ENCODE peak calls at places on chromosomes 3 and 15, in eight cellular contexts. One of them, this sample, is unnamed.

GRCh38 chr3:123658118-123658859 is 73.4 kb upstream of the HACD2 start:
- DNase-seq in nephron progenitor cell: no peak
- DNase-seq in ACHN: no peak
- DNase-seq in iPS DF 19.7: no peak
- DNase-seq in KG1: no peak
- DNase-seq in esophagus squamous epithelium: no peak
- DNase-seq in neural progenitor cell: no peak
- DNase-seq in skeletal muscle cell: peak
- DNase-seq in this sample: no peak

GRCh38 chr3:165522371-165522770 is 314.9 kb downstream of the BCHE start:
- DNase-seq in nephron progenitor cell: no peak
- DNase-seq in ACHN: no peak
- DNase-seq in iPS DF 19.7: no peak
- DNase-seq in KG1: no peak
- DNase-seq in esophagus squamous epithelium: no peak
- DNase-seq in neural progenitor cell: peak
- DNase-seq in skeletal muscle cell: no peak
- DNase-seq in this sample: no peak

GRCh38 chr3:112881891-112882290 is 35.2 kb upstream of the CD200R1L start:
- DNase-seq in nephron progenitor cell: no peak
- DNase-seq in ACHN: no peak
- DNase-seq in iPS DF 19.7: no peak
- DNase-seq in KG1: no peak
- DNase-seq in esophagus squamous epithelium: no peak
- DNase-seq in neural progenitor cell: no peak
- DNase-seq in skeletal muscle cell: no peak
- DNase-seq in this sample: no peak

GRCh38 chr3:171974986-171975837 is 64.2 kb upstream of the FNDC3B start:
- DNase-seq in nephron progenitor cell: no peak
- DNase-seq in ACHN: no peak
- DNase-seq in iPS DF 19.7: no peak
- DNase-seq in KG1: no peak
- DNase-seq in esophagus squamous epithelium: no peak
- DNase-seq in neural progenitor cell: no peak
- DNase-seq in skeletal muscle cell: peak
- DNase-seq in this sample: no peak

GRCh38 chr15:48481802-48482201 is 150.6 kb downstream of the DUT start:
- DNase-seq in nephron progenitor cell: no peak
- DNase-seq in ACHN: no peak
- DNase-seq in iPS DF 19.7: no peak
- DNase-seq in KG1: no peak
- DNase-seq in esophagus squamous epithelium: no peak
- DNase-seq in neural progenitor cell: no peak
- DNase-seq in skeletal muscle cell: no peak
- DNase-seq in this sample: no peak

GRCh38 chr15:86877171-86877631 is 797.5 kb downstream of the AGBL1 start:
- DNase-seq in nephron progenitor cell: no peak
- DNase-seq in ACHN: no peak
- DNase-seq in iPS DF 19.7: no peak
- DNase-seq in KG1: no peak
- DNase-seq in esophagus squamous epithelium: no peak
- DNase-seq in neural progenitor cell: no peak
- DNase-seq in skeletal muscle cell: no peak
- DNase-seq in this sample: no peak

GRCh38 chr3:43256714-43257461 is 29.5 kb upstream of the SNRK start:
- DNase-seq in nephron progenitor cell: no peak
- DNase-seq in ACHN: no peak
- DNase-seq in iPS DF 19.7: no peak
- DNase-seq in KG1: no peak
- DNase-seq in esophagus squamous epithelium: no peak
- DNase-seq in neural progenitor cell: no peak
- DNase-seq in skeletal muscle cell: no peak
- DNase-seq in this sample: no peak

GRCh38 chr15:98889930-98890695 is 117.5 kb downstream of the PGPEP1L start:
- DNase-seq in nephron progenitor cell: no peak
- DNase-seq in ACHN: peak
- DNase-seq in iPS DF 19.7: no peak
- DNase-seq in KG1: no peak
- DNase-seq in esophagus squamous epithelium: no peak
- DNase-seq in neural progenitor cell: no peak
- DNase-seq in skeletal muscle cell: peak
- DNase-seq in this sample: no peak

GRCh38 chr3:72388644-72389043 is 459.6 kb downstream of the SHQ1 start:
- DNase-seq in nephron progenitor cell: no peak
- DNase-seq in ACHN: no peak
- DNase-seq in iPS DF 19.7: no peak
- DNase-seq in KG1: no peak
- DNase-seq in esophagus squamous epithelium: no peak
- DNase-seq in neural progenitor cell: no peak
- DNase-seq in skeletal muscle cell: no peak
- DNase-seq in this sample: no peak

GRCh38 chr3:25945836-25946235 is 155.9 kb downstream of the OXSM start:
- DNase-seq in nephron progenitor cell: no peak
- DNase-seq in ACHN: no peak
- DNase-seq in iPS DF 19.7: no peak
- DNase-seq in KG1: no peak
- DNase-seq in esophagus squamous epithelium: no peak
- DNase-seq in neural progenitor cell: no peak
- DNase-seq in skeletal muscle cell: no peak
- DNase-seq in this sample: no peak

GRCh38 chr3:111285188-111285547 is 213.6 kb downstream of the NECTIN3 start:
- DNase-seq in nephron progenitor cell: no peak
- DNase-seq in ACHN: no peak
- DNase-seq in iPS DF 19.7: no peak
- DNase-seq in KG1: no peak
- DNase-seq in esophagus squamous epithelium: no peak
- DNase-seq in neural progenitor cell: no peak
- DNase-seq in skeletal muscle cell: no peak
- DNase-seq in this sample: no peak

GRCh38 chr3:194879991-194880939 is 194.6 kb downstream of the FAM43A start:
- DNase-seq in nephron progenitor cell: no peak
- DNase-seq in ACHN: no peak
- DNase-seq in iPS DF 19.7: no peak
- DNase-seq in KG1: no peak
- DNase-seq in esophagus squamous epithelium: no peak
- DNase-seq in neural progenitor cell: no peak
- DNase-seq in skeletal muscle cell: peak
- DNase-seq in this sample: no peak

GRCh38 chr15:82892541-82892940 is 60.0 kb downstream of the HOMER2 start:
- DNase-seq in nephron progenitor cell: no peak
- DNase-seq in ACHN: no peak
- DNase-seq in iPS DF 19.7: no peak
- DNase-seq in KG1: no peak
- DNase-seq in esophagus squamous epithelium: no peak
- DNase-seq in neural progenitor cell: no peak
- DNase-seq in skeletal muscle cell: no peak
- DNase-seq in this sample: no peak

GRCh38 chr3:185062221-185062620 is 90.6 kb downstream of the C3orf70 start:
- DNase-seq in nephron progenitor cell: no peak
- DNase-seq in ACHN: no peak
- DNase-seq in iPS DF 19.7: no peak
- DNase-seq in KG1: no peak
- DNase-seq in esophagus squamous epithelium: no peak
- DNase-seq in neural progenitor cell: no peak
- DNase-seq in skeletal muscle cell: no peak
- DNase-seq in this sample: no peak

GRCh38 chr3:186506846-186507245 is 37.3 kb downstream of the CRYGS start:
- DNase-seq in nephron progenitor cell: no peak
- DNase-seq in ACHN: no peak
- DNase-seq in iPS DF 19.7: no peak
- DNase-seq in KG1: no peak
- DNase-seq in esophagus squamous epithelium: no peak
- DNase-seq in neural progenitor cell: no peak
- DNase-seq in skeletal muscle cell: no peak
- DNase-seq in this sample: no peak

GRCh38 chr15:73575636-73576247 is 57.4 kb downstream of the NPTN start:
- DNase-seq in nephron progenitor cell: no peak
- DNase-seq in ACHN: no peak
- DNase-seq in iPS DF 19.7: no peak
- DNase-seq in KG1: no peak
- DNase-seq in esophagus squamous epithelium: peak
- DNase-seq in neural progenitor cell: no peak
- DNase-seq in skeletal muscle cell: no peak
- DNase-seq in this sample: no peak

GRCh38 chr3:38119802-38120689 is 16.9 kb downstream of the ACAA1 start:
- DNase-seq in nephron progenitor cell: no peak
- DNase-seq in ACHN: no peak
- DNase-seq in iPS DF 19.7: no peak
- DNase-seq in KG1: no peak
- DNase-seq in esophagus squamous epithelium: no peak
- DNase-seq in neural progenitor cell: no peak
- DNase-seq in skeletal muscle cell: no peak
- DNase-seq in this sample: no peak

GRCh38 chr15:67177750-67178149 is 76.7 kb downstream of the AAGAB start:
- DNase-seq in nephron progenitor cell: no peak
- DNase-seq in ACHN: no peak
- DNase-seq in iPS DF 19.7: no peak
- DNase-seq in KG1: no peak
- DNase-seq in esophagus squamous epithelium: no peak
- DNase-seq in neural progenitor cell: no peak
- DNase-seq in skeletal muscle cell: no peak
- DNase-seq in this sample: no peak

GRCh38 chr3:97823503-97824004 is 1.7 kb downstream of the CRYBG3 start:
- DNase-seq in nephron progenitor cell: no peak
- DNase-seq in ACHN: no peak
- DNase-seq in iPS DF 19.7: no peak
- DNase-seq in KG1: no peak
- DNase-seq in esophagus squamous epithelium: no peak
- DNase-seq in neural progenitor cell: no peak
- DNase-seq in skeletal muscle cell: no peak
- DNase-seq in this sample: no peak

GRCh38 chr3:127772273-127772672 is 50.0 kb downstream of the MGLL start:
- DNase-seq in nephron progenitor cell: no peak
- DNase-seq in ACHN: no peak
- DNase-seq in iPS DF 19.7: no peak
- DNase-seq in KG1: no peak
- DNase-seq in esophagus squamous epithelium: no peak
- DNase-seq in neural progenitor cell: no peak
- DNase-seq in skeletal muscle cell: no peak
- DNase-seq in this sample: no peak

GRCh38 chr3:152909180-152909883 is 74.4 kb downstream of the P2RY1 start:
- DNase-seq in nephron progenitor cell: no peak
- DNase-seq in ACHN: peak
- DNase-seq in iPS DF 19.7: no peak
- DNase-seq in KG1: no peak
- DNase-seq in esophagus squamous epithelium: no peak
- DNase-seq in neural progenitor cell: no peak
- DNase-seq in skeletal muscle cell: peak
- DNase-seq in this sample: no peak

GRCh38 chr15:99447497-99448371 is 118.0 kb upstream of the MEF2A start:
- DNase-seq in nephron progenitor cell: peak
- DNase-seq in ACHN: no peak
- DNase-seq in iPS DF 19.7: no peak
- DNase-seq in KG1: no peak
- DNase-seq in esophagus squamous epithelium: no peak
- DNase-seq in neural progenitor cell: no peak
- DNase-seq in skeletal muscle cell: peak
- DNase-seq in this sample: no peak

GRCh38 chr3:42270561-42270960 is 4.6 kb upstream of the CCK start:
- DNase-seq in nephron progenitor cell: no peak
- DNase-seq in ACHN: no peak
- DNase-seq in iPS DF 19.7: no peak
- DNase-seq in KG1: no peak
- DNase-seq in esophagus squamous epithelium: no peak
- DNase-seq in neural progenitor cell: no peak
- DNase-seq in skeletal muscle cell: no peak
- DNase-seq in this sample: no peak

GRCh38 chr3:170862618-170863374 is 7.2 kb downstream of the RPL22L1 start:
- DNase-seq in nephron progenitor cell: no peak
- DNase-seq in ACHN: no peak
- DNase-seq in iPS DF 19.7: no peak
- DNase-seq in KG1: no peak
- DNase-seq in esophagus squamous epithelium: no peak
- DNase-seq in neural progenitor cell: no peak
- DNase-seq in skeletal muscle cell: no peak
- DNase-seq in this sample: no peak

GRCh38 chr3:46489406-46489805 is 8.4 kb upstream of the RTP3 start:
- DNase-seq in nephron progenitor cell: no peak
- DNase-seq in ACHN: no peak
- DNase-seq in iPS DF 19.7: no peak
- DNase-seq in KG1: no peak
- DNase-seq in esophagus squamous epithelium: no peak
- DNase-seq in neural progenitor cell: no peak
- DNase-seq in skeletal muscle cell: no peak
- DNase-seq in this sample: no peak

GRCh38 chr3:60240558-60240957 is 1010.7 kb downstream of the FHIT start:
- DNase-seq in nephron progenitor cell: no peak
- DNase-seq in ACHN: no peak
- DNase-seq in iPS DF 19.7: peak
- DNase-seq in KG1: no peak
- DNase-seq in esophagus squamous epithelium: no peak
- DNase-seq in neural progenitor cell: peak
- DNase-seq in skeletal muscle cell: no peak
- DNase-seq in this sample: no peak

GRCh38 chr15:29736745-29737023 is 85.6 kb downstream of the TJP1 start:
- DNase-seq in nephron progenitor cell: no peak
- DNase-seq in ACHN: peak
- DNase-seq in iPS DF 19.7: no peak
- DNase-seq in KG1: no peak
- DNase-seq in esophagus squamous epithelium: no peak
- DNase-seq in neural progenitor cell: no peak
- DNase-seq in skeletal muscle cell: no peak
- DNase-seq in this sample: peak

GRCh38 chr3:152797751-152798432 is 37.0 kb upstream of the P2RY1 start:
- DNase-seq in nephron progenitor cell: no peak
- DNase-seq in ACHN: no peak
- DNase-seq in iPS DF 19.7: no peak
- DNase-seq in KG1: no peak
- DNase-seq in esophagus squamous epithelium: no peak
- DNase-seq in neural progenitor cell: no peak
- DNase-seq in skeletal muscle cell: no peak
- DNase-seq in this sample: peak

GRCh38 chr3:46849098-46849631 is 14.1 kb downstream of the MYL3 start:
- DNase-seq in nephron progenitor cell: peak
- DNase-seq in ACHN: no peak
- DNase-seq in iPS DF 19.7: no peak
- DNase-seq in KG1: no peak
- DNase-seq in esophagus squamous epithelium: no peak
- DNase-seq in neural progenitor cell: no peak
- DNase-seq in skeletal muscle cell: no peak
- DNase-seq in this sample: no peak

GRCh38 chr3:149356630-149357029 is 20.8 kb downstream of the TM4SF1 start:
- DNase-seq in nephron progenitor cell: no peak
- DNase-seq in ACHN: no peak
- DNase-seq in iPS DF 19.7: no peak
- DNase-seq in KG1: no peak
- DNase-seq in esophagus squamous epithelium: no peak
- DNase-seq in neural progenitor cell: no peak
- DNase-seq in skeletal muscle cell: no peak
- DNase-seq in this sample: no peak

This sample was measured in COLO829.